ENCODE peak calls at places on chromosome 4, in six cellular contexts. I, U, Q, D, J and L are unnamed samples.

GRCh38 chr4:37066149-37066548 is 178.4 kb upstream of the NWD2 start:
- DNase-seq in I (peak), U (no peak), Q (no peak), D (no peak), J (peak), L (no peak)

GRCh38 chr4:102623622-102624021 is 122.5 kb downstream of the NFKB1 start:
- DNase-seq in I (peak), U (peak), Q (peak), D (peak), J (no peak), L (peak)

GRCh38 chr4:175308236-175308635 is 390.1 kb downstream of the ADAM29 start:
- DNase-seq in I (no peak), U (peak), Q (no peak), D (peak), J (peak), L (peak)

GRCh38 chr4:8035371-8035780 is 95.7 kb upstream of the AFAP1 start:
- DNase-seq in I (no peak), U (peak), Q (no peak), D (peak), J (peak), L (peak)

GRCh38 chr4:41933997-41934812 is 1.0 kb upstream of the TMEM33 start:
- DNase-seq in I (peak), U (no peak), Q (peak), D (no peak), J (no peak), L (peak)

GRCh38 chr4:122700178-122700725 is 32.3 kb upstream of the BBS12 start:
- DNase-seq in I (peak), U (peak), Q (peak), D (no peak), J (peak), L (peak)

GRCh38 chr4:56727150-56727549 is 46.1 kb upstream of the HOPX start:
- DNase-seq in I (no peak), U (peak), Q (peak), D (no peak), J (no peak), L (peak)

GRCh38 chr4:168585168-168586091 is 88.6 kb downstream of the PALLD start:
- DNase-seq in I (peak), U (peak), Q (peak), D (peak), J (peak), L (peak)

GRCh38 chr4:99414401-99414800 is 20.7 kb downstream of the ADH7 start:
- DNase-seq in I (no peak), U (no peak), Q (no peak), D (no peak), J (peak), L (peak)

GRCh38 chr4:76535603-76536380 is 100.8 kb downstream of the SHROOM3 start:
- DNase-seq in I (no peak), U (peak), Q (no peak), D (peak), J (no peak), L (no peak)

GRCh38 chr4:156778606-156779005 is 193.0 kb downstream of the PDGFC start:
- DNase-seq in I (no peak), U (peak), Q (no peak), D (peak), J (peak), L (peak)
- H3K4me3 ChIP-seq in I (no peak), U (no peak), Q (no peak), D (no peak), J (no peak), L (no peak)

GRCh38 chr4:2695661-2696060 is 60.5 kb downstream of the TNIP2 start:
- DNase-seq in I (no peak), U (no peak), Q (no peak), D (no peak), J (no peak), L (no peak)

GRCh38 chr4:2697995-2698414 is 58.1 kb downstream of the TNIP2 start:
- DNase-seq in I (no peak), U (no peak), Q (no peak), D (no peak), J (no peak), L (no peak)

GRCh38 chr4:2696423-2696822 is 59.7 kb downstream of the TNIP2 start:
- DNase-seq in I (no peak), U (no peak), Q (no peak), D (no peak), J (peak), L (no peak)

GRCh38 chr4:2691952-2692435 is 64.1 kb downstream of the TNIP2 start:
- DNase-seq in I (no peak), U (no peak), Q (no peak), D (no peak), J (no peak), L (no peak)

GRCh38 chr4:2694691-2695090 is 61.4 kb downstream of the TNIP2 start:
- DNase-seq in I (no peak), U (peak), Q (no peak), D (no peak), J (no peak), L (peak)
- H3K4me3 ChIP-seq in I (no peak), U (no peak), Q (no peak), D (no peak), J (no peak), L (no peak)

GRCh38 chr4:142404191-142404611 is 441.9 kb downstream of the INPP4B start:
- DNase-seq in I (no peak), U (peak), Q (no peak), D (peak), J (peak), L (peak)
- H3K4me3 ChIP-seq in I (no peak), U (peak), Q (no peak), D (peak), J (peak), L (peak)

GRCh38 chr4:1515156-1515555 is 108.9 kb upstream of the NKX1-1 start:
- DNase-seq in I (no peak), U (no peak), Q (no peak), D (no peak), J (no peak), L (no peak)
- H3K4me3 ChIP-seq in I (no peak), U (no peak), Q (no peak), D (no peak), J (no peak), L (no peak)

GRCh38 chr4:142566243-142566642 is 279.9 kb downstream of the INPP4B start:
- DNase-seq in I (no peak), U (no peak), Q (no peak), D (no peak), J (peak), L (no peak)
- H3K4me3 ChIP-seq in I (no peak), U (no peak), Q (no peak), D (no peak), J (no peak), L (no peak)